ENCODE peak calls at places on chromosome 10, in five cellular contexts. C, P, K, L and O are unnamed samples.

GRCh38 chr10:75399461-75400162 is 2.0 kb downstream of the ZNF503 start:
- DNase-seq in C (peak; percentile 63), P (peak; percentile 69), K (peak; percentile 70), L (no peak), O (peak; percentile 88)

GRCh38 chr10:21398549-21399345 is 126.7 kb downstream of the SKIDA1 start:
- DNase-seq in C (no peak), P (peak; percentile 70), K (peak; percentile 36), L (no peak), O (no peak)

GRCh38 chr10:95325863-95326262 is 35.1 kb upstream of the PDLIM1 start:
- DNase-seq in C (no peak), P (no peak), K (no peak), L (no peak), O (no peak)

GRCh38 chr10:1406976-1407945 is 330.1 kb downstream of the ADARB2 start:
- DNase-seq in C (no peak), P (no peak), K (no peak), L (no peak), O (no peak)

GRCh38 chr10:131043039-131043691 is 268.4 kb downstream of the TCERG1L start:
- DNase-seq in C (no peak), P (no peak), K (no peak), L (no peak), O (no peak)

GRCh38 chr10:3241128-3242057 is 68.8 kb upstream of the PITRM1 start:
- DNase-seq in C (no peak), P (no peak), K (no peak), L (no peak), O (no peak)

GRCh38 chr10:38157270-38157685 is 63.1 kb downstream of the ZNF37A start:
- DNase-seq in C (no peak), P (no peak), K (no peak), L (no peak), O (no peak)

GRCh38 chr10:17562572-17562971 is 54.6 kb downstream of the HACD1 start:
- DNase-seq in C (peak; percentile 35), P (peak; percentile 69), K (no peak), L (no peak), O (no peak)

GRCh38 chr10:77268721-77269120 is 368.9 kb downstream of the KCNMA1 start:
- DNase-seq in C (no peak), P (no peak), K (no peak), L (no peak), O (no peak)

GRCh38 chr10:110456523-110457091 is 41.1 kb upstream of the DUSP5 start:
- DNase-seq in C (no peak), P (peak; percentile 67), K (peak; percentile 65), L (no peak), O (no peak)

GRCh38 chr10:45418859-45419672 is 45.0 kb downstream of the ALOX5 start:
- DNase-seq in C (no peak), P (peak; percentile 10), K (no peak), L (peak; percentile 51), O (peak; percentile 91)

GRCh38 chr10:1392127-1392526 is 335.9 kb downstream of the WDR37 start:
- DNase-seq in C (no peak), P (no peak), K (no peak), L (no peak), O (peak; percentile 29)

GRCh38 chr10:116732546-116732945 is 9.8 kb downstream of the HSPA12A start:
- DNase-seq in C (no peak), P (no peak), K (no peak), L (no peak), O (no peak)

GRCh38 chr10:42367532-42368230 is 270.7 kb downstream of the ZNF33B start:
- DNase-seq in C (peak; percentile 97), P (peak; percentile 16), K (no peak), L (peak; percentile 15), O (peak; percentile 92)
- TF ChIP-seq RFX5 in C (no peak), P (no peak), K (no peak), L (no peak), O (peak; percentile 53)

DNA sequence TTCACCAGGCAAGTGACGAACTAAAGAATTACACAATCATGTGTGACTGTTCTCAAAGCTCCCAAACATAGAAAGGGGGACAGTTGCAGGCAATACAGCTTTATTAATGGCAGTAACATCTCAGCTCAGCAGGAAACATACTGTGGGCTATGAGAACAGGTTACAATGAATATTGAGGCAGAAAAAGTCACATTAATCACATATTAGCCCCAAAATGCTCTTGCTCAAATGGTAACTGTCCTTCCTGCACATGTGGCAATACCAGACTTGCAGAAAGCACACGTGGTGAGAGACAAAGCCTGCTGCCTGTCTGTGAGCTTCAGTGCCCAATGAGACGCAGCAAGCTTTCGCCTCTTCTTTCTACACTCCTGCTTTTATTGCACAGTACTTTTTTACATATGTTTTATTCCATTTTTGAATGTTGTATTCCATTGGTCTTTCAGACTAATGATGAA is 104.9 kb upstream of the ACBD5 start:
- DNase-seq in C (no peak), P (no peak), K (no peak), L (peak; percentile 23), O (no peak)
- TF ChIP-seq RFX5 in C (no peak), P (no peak), K (no peak), L (no peak), O (no peak)

GRCh38 chr10:57494481-57494880 is 773.2 kb downstream of the IPMK start:
- DNase-seq in C (no peak), P (no peak), K (no peak), L (no peak), O (no peak)
- TF ChIP-seq RFX5 in C (no peak), P (no peak), K (no peak), L (no peak), O (no peak)

GRCh38 chr10:99172950-99173349 is 62.7 kb downstream of the HPSE2 start:
- DNase-seq in C (no peak), P (no peak), K (no peak), L (no peak), O (no peak)

DNA sequence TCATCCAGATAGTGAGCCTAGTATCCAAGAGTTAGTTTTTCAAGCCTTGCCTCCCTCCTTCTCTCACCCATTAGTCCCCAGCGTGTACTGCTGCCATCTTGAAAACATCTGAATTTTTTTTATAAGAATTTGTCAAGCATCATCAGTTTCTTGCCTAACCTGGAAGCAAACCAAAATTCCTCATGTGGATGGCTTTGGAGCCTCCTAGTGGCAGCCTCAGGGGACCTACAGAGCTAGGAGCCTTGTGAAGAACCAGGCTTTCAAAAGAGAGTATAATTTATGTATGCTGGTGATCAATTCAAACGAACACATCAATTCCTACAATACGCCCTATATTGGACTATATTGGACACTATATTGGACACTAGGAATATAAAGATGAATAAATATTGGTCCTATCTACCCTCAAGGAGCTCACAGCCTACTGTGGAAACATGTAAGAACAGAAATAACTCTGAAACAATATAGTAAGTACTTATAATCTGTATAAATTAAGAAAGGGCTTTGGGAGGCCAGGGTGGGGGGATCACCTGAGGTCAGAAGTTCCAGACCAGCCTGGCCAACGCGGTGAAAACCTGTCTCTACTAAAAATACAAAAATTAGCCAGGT is 63.4 kb downstream of the HPSE2 start:
- DNase-seq in C (peak; percentile 46), P (peak; percentile 51), K (peak; percentile 60), L (no peak), O (peak; percentile 72)
- TF ChIP-seq RFX5 in C (no peak), P (no peak), K (no peak), L (no peak), O (peak; percentile 86)

GRCh38 chr10:117754770-117755510 is 212.4 kb downstream of the EMX2 start:
- DNase-seq in C (no peak), P (no peak), K (no peak), L (no peak), O (no peak)
- TF ChIP-seq RFX5 in C (no peak), P (no peak), K (no peak), L (no peak), O (no peak)

DNA sequence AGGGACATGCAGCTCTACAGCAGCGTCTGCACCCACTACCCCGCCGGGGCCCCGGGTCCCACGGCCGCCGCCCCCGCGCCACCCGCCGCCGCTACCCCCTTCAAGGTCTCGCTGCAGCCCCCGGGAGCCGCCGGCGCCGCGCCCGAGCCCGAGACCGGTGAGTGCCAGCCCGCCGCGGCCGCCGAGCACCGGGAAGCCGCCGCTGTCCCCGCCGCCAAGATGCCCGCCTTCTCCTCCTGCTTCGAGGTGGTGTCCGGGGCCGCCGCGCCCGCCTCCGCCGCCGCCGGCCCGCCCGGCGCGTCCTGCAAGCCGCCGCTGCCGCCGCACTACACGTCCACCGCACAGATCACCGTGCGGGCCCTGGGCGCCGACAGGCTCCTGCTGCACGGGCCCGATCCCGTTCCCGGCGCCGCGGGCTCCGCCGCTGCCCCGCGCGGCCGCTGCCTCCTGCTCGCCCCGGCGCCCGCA is 611 bp downstream of the OTUD1 start:
- DNase-seq in C (peak; percentile 18), P (no peak), K (no peak), L (no peak), O (peak; percentile 75)
- TF ChIP-seq RFX5 in C (no peak), P (no peak), K (no peak), L (no peak), O (no peak)

GRCh38 chr10:114173680-114174461 is at the start of gene CCDC186:
- DNase-seq in C (peak; percentile 92), P (peak; percentile 80), K (peak; percentile 95), L (peak; percentile 79), O (peak; percentile 97)
- TF ChIP-seq RFX5 in C (no peak), P (no peak), K (peak; percentile 75), L (peak; percentile 91), O (peak; percentile 92)